ENCODE peak calls at places on chromosomes 4 and X, in ten cellular contexts. Q is GM12878, A is K562, I is mammary epithelial cell, C is H9, R is GM23338, L is left lung, B is gastrocnemius medialis, U is ovary, J is foreskin keratinocyte. G is an unnamed sample.

GRCh38 chr4:8688041-8688907 is 95.7 kb downstream of the CPZ start:
- DNase-seq in A (peak), R (peak), L (no peak), B (no peak), J (no peak), U (no peak), C (peak), I (no peak), Q (no peak), G (peak)

GRCh38 chrX:17707731-17708130 is 29.6 kb upstream of the SCML1 start:
- DNase-seq in A (no peak), J (no peak), U (no peak), I (peak), B (no peak), L (no peak), R (no peak), C (no peak), Q (no peak), G (no peak)

GRCh38 chrX:65707153-65707552 is 39.7 kb downstream of the MSN start:
- DNase-seq in R (no peak), L (no peak), I (no peak), U (no peak), A (no peak), Q (no peak), B (no peak), C (no peak), J (no peak), G (no peak)

GRCh38 chr4:153486281-153487151 is 20.4 kb downstream of the TMEM131L start:
- DNase-seq in J (peak), U (no peak), B (peak), R (peak), A (no peak), I (peak), C (peak), L (no peak), Q (no peak), G (peak)

GRCh38 chrX:153307546-153308175 is 13.9 kb downstream of the PNMA6F start:
- DNase-seq in C (no peak), L (no peak), I (no peak), J (no peak), B (no peak), Q (no peak), R (no peak), U (no peak), A (no peak), G (no peak)

GRCh38 chrX:42803320-42803719 is 25.4 kb upstream of the PPP1R2C start:
- DNase-seq in A (no peak), R (no peak), I (peak), U (no peak), B (no peak), C (no peak), J (peak), L (no peak), Q (no peak), G (peak)

GRCh38 chrX:33741807-33742206 is 390.3 kb downstream of the FAM47A start:
- DNase-seq in I (no peak), A (no peak), J (no peak), L (no peak), B (no peak), R (peak), U (no peak), C (peak), Q (no peak), G (no peak)

GRCh38 chrX:56817179-56817578 is 88.1 kb downstream of the NBDY start:
- DNase-seq in B (no peak), U (no peak), R (no peak), Q (no peak), I (no peak), C (no peak), A (no peak), L (no peak), J (no peak), G (no peak)

GRCh38 chr4:177728361-177729152 is 286.3 kb upstream of the AGA start:
- DNase-seq in J (peak), A (no peak), B (no peak), Q (no peak), R (peak), I (peak), U (no peak), L (peak), C (no peak), G (peak)

GRCh38 chr4:36138221-36138620 is 106.1 kb downstream of the ARAP2 start:
- DNase-seq in L (no peak), I (peak), Q (no peak), U (no peak), B (no peak), R (no peak), J (peak), A (no peak), C (no peak), G (peak)

GRCh38 chr4:176735300-176735699 is 57.4 kb downstream of the VEGFC start:
- DNase-seq in Q (no peak), I (peak), R (peak), B (no peak), J (no peak), A (no peak), L (no peak), C (no peak), U (no peak), G (no peak)

GRCh38 chrX:111098874-111099273 is 2.9 kb downstream of the PAK3 start:
- DNase-seq in I (no peak), Q (no peak), C (peak), J (no peak), L (peak), R (peak), A (peak), B (no peak), U (peak), G (no peak)

GRCh38 chr4:74188912-74189311 is 31.0 kb downstream of the MTHFD2L start:
- DNase-seq in I (no peak), C (no peak), A (no peak), R (no peak), U (no peak), J (no peak), L (no peak), Q (no peak), B (no peak), G (no peak)

GRCh38 chrX:47645530-47645929 is 4.8 kb downstream of the ELK1 start:
- DNase-seq in J (no peak), C (no peak), A (no peak), Q (no peak), B (no peak), R (no peak), U (peak), L (no peak), I (peak), G (no peak)

GRCh38 chr4:95505801-95506200 is 43.0 kb downstream of the UNC5C start:
- DNase-seq in Q (no peak), R (no peak), U (no peak), C (no peak), L (no peak), A (no peak), B (no peak), J (no peak), I (no peak), G (no peak)

GRCh38 chr4:48766393-48766792 is 13.7 kb downstream of the FRYL start:
- DNase-seq in U (no peak), Q (no peak), R (no peak), C (no peak), B (no peak), J (no peak), L (no peak), I (no peak), A (no peak), G (no peak)

GRCh38 chrX:66015152-66015827 is 24.6 kb downstream of the VSIG4 start:
- DNase-seq in I (no peak), A (peak), B (no peak), J (no peak), C (no peak), R (no peak), U (no peak), L (peak), Q (peak), G (no peak)

GRCh38 chr4:156581693-156582092 is 389.9 kb downstream of the PDGFC start:
- DNase-seq in B (no peak), C (no peak), L (no peak), A (no peak), R (no peak), I (no peak), U (no peak), J (no peak), Q (no peak), G (no peak)

GRCh38 chr4:159013692-159014091 is 89.2 kb upstream of the RAPGEF2 start:
- DNase-seq in Q (no peak), R (no peak), I (no peak), U (no peak), L (no peak), A (no peak), B (no peak), C (no peak), J (no peak), G (no peak)

GRCh38 chr4:183355405-183355804 is 33.2 kb upstream of the CLDN24 start:
- DNase-seq in C (no peak), Q (no peak), J (peak), I (peak), R (no peak), A (no peak), U (no peak), L (no peak), B (no peak), G (peak)

GRCh38 chr4:95167809-95168208 is 381.0 kb downstream of the UNC5C start:
- DNase-seq in J (no peak), U (no peak), A (no peak), R (no peak), I (no peak), Q (no peak), L (no peak), C (no peak), B (no peak), G (no peak)

DNA sequence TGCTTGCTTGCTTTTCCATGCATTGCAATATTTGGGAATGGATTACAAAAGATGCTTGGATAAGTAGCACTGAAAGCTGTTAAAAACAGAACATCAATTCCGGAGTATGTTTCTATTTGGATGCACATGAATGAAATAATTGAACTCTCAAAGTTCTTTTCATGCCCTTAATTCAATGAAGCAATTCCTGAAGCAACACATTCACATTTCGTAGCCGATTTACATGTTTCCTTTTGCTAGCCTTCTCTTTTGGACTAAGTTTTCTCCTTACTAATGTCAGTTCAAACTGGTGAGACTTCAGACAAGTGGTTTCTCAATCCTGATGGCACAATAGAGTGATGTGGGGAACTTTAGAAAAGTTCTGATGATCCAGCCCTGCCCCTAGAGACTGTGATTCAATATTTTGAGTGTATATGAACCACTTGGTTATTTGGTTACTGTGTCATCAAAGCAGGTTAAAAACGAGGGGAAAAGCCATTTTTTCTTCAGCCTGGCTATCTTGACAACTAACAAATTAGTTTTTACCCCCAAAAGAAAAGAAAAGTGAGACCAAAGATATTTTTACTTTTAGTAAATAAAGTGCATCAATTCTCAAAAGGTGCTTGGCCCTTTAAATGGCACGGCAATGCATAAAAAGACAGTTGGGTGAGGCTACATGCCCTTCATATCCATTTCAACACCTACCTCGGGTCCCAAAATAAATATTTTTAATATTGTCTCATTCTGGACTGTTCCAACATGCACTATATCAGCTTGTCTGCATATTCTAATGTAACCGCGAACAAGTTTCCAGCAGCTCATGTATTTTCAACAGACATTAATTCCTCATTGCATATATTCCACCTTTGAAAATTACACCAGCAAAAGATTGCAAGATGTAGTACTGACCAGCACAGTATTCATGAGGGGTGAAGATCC is 90.1 kb upstream of the RPL34 start:
- DNase-seq in B (no peak), C (no peak), L (no peak), R (no peak), U (no peak), A (no peak), J (no peak), I (no peak), Q (no peak), G (no peak)
- H3K27ac ChIP-seq in B (no peak), C (no peak), L (peak), R (no peak), U (no peak), A (no peak), J (no peak), I (no peak), Q (no peak), G (no peak)

DNA sequence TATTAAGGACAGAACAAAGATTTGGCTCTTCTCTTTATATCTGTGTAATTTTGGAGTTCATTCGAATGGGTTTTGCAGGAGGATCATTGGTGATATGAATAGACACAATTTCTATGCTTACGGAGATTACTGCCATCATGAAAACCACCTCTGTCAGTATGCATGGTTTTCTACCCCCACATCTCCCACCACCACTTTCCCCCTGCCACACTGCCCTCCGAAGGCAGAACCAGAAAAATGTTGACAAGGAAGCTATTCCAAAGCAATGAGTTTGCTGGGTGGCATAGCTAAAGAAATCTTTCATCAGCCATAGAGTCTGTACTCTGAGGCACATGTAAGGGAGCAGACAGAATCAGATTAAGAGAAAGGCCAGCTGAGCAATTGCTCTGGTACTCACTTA is 567.3 kb upstream of the ACTRT1 start:
- DNase-seq in R (peak), A (no peak), U (no peak), Q (no peak), B (no peak), L (no peak), J (no peak), C (no peak), I (no peak), G (no peak)
- TF ChIP-seq CTCF in R (peak), A (no peak), U (no peak), Q (no peak), B (no peak), L (no peak), J (no peak), C (peak), I (no peak), G (no peak)

GRCh38 chrX:113473418-113473817 is 632.8 kb upstream of the AMOT start:
- DNase-seq in L (no peak), U (no peak), J (no peak), Q (no peak), I (no peak), R (no peak), B (no peak), A (no peak), C (no peak), G (no peak)
- H3K27ac ChIP-seq in L (no peak), U (no peak), J (no peak), Q (no peak), I (no peak), R (no peak), B (no peak), A (no peak), C (no peak), G (no peak)

DNA sequence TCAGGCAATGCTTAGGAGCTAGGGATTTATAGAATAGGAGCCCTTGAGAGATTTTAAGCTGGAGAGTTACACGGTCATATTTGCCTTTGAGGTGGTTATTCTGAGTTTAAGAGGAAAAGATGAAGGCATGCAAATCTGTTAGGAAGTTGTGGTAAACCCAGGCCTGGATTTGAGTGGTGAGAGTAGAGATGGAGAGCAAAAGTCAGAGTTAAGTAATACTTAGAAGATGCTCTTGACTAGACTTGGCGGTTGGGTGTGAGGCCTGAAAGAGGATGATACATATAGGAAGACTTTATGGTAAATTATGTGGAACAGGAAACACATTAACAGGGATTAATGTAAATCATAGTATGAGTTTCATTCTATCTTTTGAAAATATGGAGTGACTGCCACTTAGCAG is 136.0 kb upstream of the ARX start:
- DNase-seq in C (no peak), A (no peak), I (no peak), R (no peak), J (no peak), B (no peak), L (no peak), Q (no peak), U (no peak), G (no peak)
- TF ChIP-seq CTCF in C (no peak), A (no peak), I (no peak), R (no peak), J (no peak), B (no peak), L (no peak), Q (no peak), U (no peak), G (no peak)

DNA sequence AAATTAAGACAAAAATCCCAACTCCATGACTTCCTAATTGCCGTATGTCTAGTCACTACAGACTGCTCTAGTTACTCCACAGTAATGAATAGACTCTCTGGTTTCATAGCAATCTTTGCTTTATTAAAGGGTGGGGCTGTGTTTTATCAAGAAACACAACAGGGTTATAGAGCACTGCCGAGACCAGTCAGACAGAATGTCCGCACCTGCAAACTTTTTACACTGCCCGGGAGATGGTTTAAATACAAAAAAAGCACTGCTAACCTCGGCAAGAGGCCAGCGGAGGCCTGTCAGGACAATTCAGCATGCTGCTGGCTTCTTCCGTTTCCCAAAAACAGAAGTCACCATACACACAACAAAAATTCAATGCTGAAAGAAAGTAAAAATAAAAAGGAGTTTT is 67.4 kb downstream of the IRF2 start:
- DNase-seq in B (no peak), I (peak), C (no peak), U (peak), L (no peak), J (no peak), Q (no peak), R (no peak), A (no peak), G (no peak)
- H3K27ac ChIP-seq in B (peak), I (peak), C (no peak), U (no peak), L (peak), J (peak), Q (no peak), R (peak), A (no peak), G (peak)

GRCh38 chr4:76680934-76681333 is 217.0 kb downstream of the SOWAHB start:
- DNase-seq in C (no peak), L (no peak), B (no peak), Q (no peak), A (no peak), U (no peak), R (no peak), J (no peak), I (no peak), G (no peak)
- TF ChIP-seq CTCF in C (peak), L (no peak), B (no peak), Q (no peak), A (no peak), U (no peak), R (peak), J (peak), I (peak), G (no peak)